ENCODE peak calls at places on chromosomes 16 and 17, in five cellular contexts. F is skeletal muscle cell, I is endothelial cell of umbilical vein, H is A549, K is AG04450. D is an unnamed sample.

GRCh38 chr16:19680972-19681371 is 37.1 kb downstream of the KNOP1 start:
- DNase-seq in H (no peak), K (no peak), I (no peak), F (no peak), D (no peak)

GRCh38 chr16:48434653-48435318 is 49.6 kb upstream of the SIAH1 start:
- DNase-seq in H (peak; percentile 80), I (no peak), K (no peak), F (peak; percentile 67), D (peak; percentile 69)

GRCh38 chr17:82838386-82839063 is 1.3 kb downstream of the ZNF750 start:
- DNase-seq in I (no peak), H (no peak), K (no peak), F (peak; percentile 52), D (peak; percentile 29)

GRCh38 chr17:67994827-67995567 is 1.3 kb downstream of the C17orf58 start:
- DNase-seq in I (peak; percentile 98), K (no peak), F (peak; percentile 76), H (peak; percentile 39), D (peak; percentile 87)

GRCh38 chr16:65698943-65699342 is 577.1 kb upstream of the CDH11 start:
- DNase-seq in I (no peak), H (no peak), K (no peak), F (no peak), D (peak; percentile 85)

GRCh38 chr17:33521784-33522183 is 228.7 kb upstream of the ASIC2 start:
- DNase-seq in H (no peak), K (no peak), F (no peak), I (no peak), D (no peak)

GRCh38 chr16:74309789-74310781 is 13.5 kb downstream of the PSMD7 start:
- DNase-seq in H (peak; percentile 65), I (peak; percentile 49), K (peak; percentile 23), F (no peak), D (peak; percentile 72)

GRCh38 chr16:61858996-61859395 is 177.2 kb downstream of the CDH8 start:
- DNase-seq in H (peak; percentile 2), F (peak; percentile 8), K (no peak), I (no peak), D (peak; percentile 66)

GRCh38 chr17:78000351-78000750 is 41.8 kb downstream of the TNRC6C start:
- DNase-seq in F (no peak), H (no peak), I (peak; percentile 87), K (no peak), D (peak; percentile 65)

GRCh38 chr17:57906910-57907309 is 48.3 kb downstream of the CUEDC1 start:
- DNase-seq in H (peak; percentile 48), F (no peak), K (no peak), I (no peak), D (no peak)

GRCh38 chr17:49035470-49036269 is 38.5 kb downstream of the IGF2BP1 start:
- DNase-seq in K (no peak), H (peak; percentile 67), F (no peak), I (peak; percentile 75), D (peak; percentile 65)

GRCh38 chr16:65044861-65045260 is 77.0 kb downstream of the CDH11 start:
- DNase-seq in I (no peak), H (no peak), K (peak; percentile 51), F (peak; percentile 76), D (peak; percentile 76)

GRCh38 chr17:39555368-39555767 is 52.4 kb downstream of the NEUROD2 start:
- DNase-seq in K (no peak), I (no peak), H (no peak), F (no peak), D (no peak)

GRCh38 chr17:52789829-52790228 is 631.3 kb upstream of the CA10 start:
- DNase-seq in K (no peak), F (no peak), H (no peak), I (peak; percentile 65), D (peak; percentile 0)

GRCh38 chr16:920722-921121 is 50.1 kb downstream of the LMF1 start:
- DNase-seq in H (no peak), F (peak; percentile 8), I (no peak), K (no peak), D (peak; percentile 26)

GRCh38 chr17:12800855-12801365 is 11.6 kb downstream of the ARHGAP44 start:
- DNase-seq in I (no peak), F (no peak), H (no peak), K (no peak), D (no peak)

GRCh38 chr17:72145972-72146755 is 25.3 kb downstream of the SOX9 start:
- DNase-seq in I (no peak), F (no peak), H (peak; percentile 45), K (no peak), D (no peak)

GRCh38 chr17:337866-338265 is 14.7 kb downstream of the RPH3AL start:
- DNase-seq in H (no peak), K (no peak), F (no peak), I (no peak), D (no peak)

GRCh38 chr17:22496450-22496849 is 804.1 kb downstream of the KCNJ18 start:
- DNase-seq in F (no peak), K (no peak), H (no peak), I (no peak), D (no peak)

GRCh38 chr16:81265658-81266451 is 27.4 kb downstream of the BCO1 start:
- DNase-seq in F (no peak), H (no peak), K (no peak), I (no peak), D (peak; percentile 90)

GRCh38 chr17:83136931-83137330 is 57.5 kb downstream of the METRNL start:
- DNase-seq in K (no peak), F (no peak), H (no peak), I (no peak), D (no peak)

GRCh38 chr17:17342242-17342945 is 39.2 kb downstream of the NT5M start:
- DNase-seq in F (no peak), H (no peak), I (no peak), K (no peak), D (no peak)

GRCh38 chr17:50181155-50181554 is 15.3 kb downstream of the SGCA start:
- DNase-seq in F (no peak), H (no peak), I (no peak), K (no peak), D (no peak)

GRCh38 chr16:67539271-67539670 is 10.6 kb downstream of the RIPOR1 start:
- DNase-seq in I (no peak), H (no peak), F (no peak), K (no peak), D (no peak)

GRCh38 chr17:70040336-70040735 is 34.7 kb upstream of the KCNJ16 start:
- DNase-seq in I (peak; percentile 94), H (no peak), K (no peak), F (no peak), D (peak; percentile 80)

GRCh38 chr16:19169081-19169639 is 1.1 kb downstream of the SYT17 start:
- DNase-seq in I (no peak), K (no peak), F (no peak), H (no peak), D (no peak)

GRCh38 chr16:47204736-47205499 is 61.2 kb upstream of the NETO2 start:
- DNase-seq in F (no peak), I (no peak), K (no peak), H (peak; percentile 5), D (no peak)

GRCh38 chr16:17002557-17002956 is 468.2 kb downstream of the XYLT1 start:
- DNase-seq in F (no peak), I (no peak), K (no peak), H (no peak), D (no peak)

GRCh38 chr17:9432867-9433495 is 142.6 kb downstream of the STX8 start:
- DNase-seq in K (no peak), I (no peak), F (peak; percentile 21), H (no peak), D (peak; percentile 45)

GRCh38 chr17:45241315-45242011 is 19.8 kb downstream of the FMNL1 start:
- DNase-seq in K (no peak), I (no peak), F (no peak), H (no peak), D (no peak)

GRCh38 chr17:45240905-45241314 is 19.2 kb downstream of the FMNL1 start:
- DNase-seq in K (no peak), I (no peak), F (no peak), H (no peak), D (no peak)

GRCh38 chr17:45243750-45244149 is 18.1 kb downstream of the SPATA32 start:
- DNase-seq in H (no peak), F (no peak), I (no peak), K (no peak), D (no peak)

GRCh38 chr17:45244725-45245656 is 16.9 kb downstream of the SPATA32 start:
- DNase-seq in F (no peak), H (no peak), I (no peak), K (no peak), D (no peak)

GRCh38 chr17:45242015-45242414 is 19.9 kb downstream of the SPATA32 start:
- DNase-seq in F (no peak), H (no peak), I (no peak), K (no peak), D (no peak)
- H3K4me3 ChIP-seq in F (no peak overlapping the region), H (no peak overlapping the region), I (no peak overlapping the region), K (no peak overlapping the region), D (no peak overlapping the region)

DNA sequence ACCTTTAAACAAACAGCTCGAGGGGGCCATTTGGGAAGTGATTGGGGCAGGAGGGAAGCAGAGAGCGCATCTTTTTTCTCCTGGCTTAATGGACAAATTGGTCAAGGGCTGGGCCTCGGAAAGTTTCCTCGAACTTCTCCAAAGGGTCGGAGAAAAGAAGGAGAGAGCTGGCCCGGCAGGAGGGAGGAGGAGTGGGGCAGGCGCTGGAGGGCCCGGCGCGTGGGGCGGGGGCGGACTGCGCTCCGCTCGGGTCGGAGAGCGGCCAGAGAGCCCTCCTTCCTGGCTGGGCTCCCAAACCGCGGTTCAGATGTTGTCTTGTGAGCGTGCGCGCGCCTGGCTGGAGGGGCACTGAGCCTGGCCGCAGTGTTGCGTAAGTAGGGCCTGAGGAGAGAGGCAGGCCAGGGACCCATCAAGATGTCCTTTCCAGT is 1.2 kb downstream of the MMP2 start:
- DNase-seq in K (peak; percentile 84), I (peak; percentile 79), H (no peak), F (peak; percentile 83), D (peak; percentile 92)
- H3K4me3 ChIP-seq in K (peak overlapping the region; percentile 94), I (peak overlapping the region; percentile 78), H (peak overlapping the region; percentile 60), F (peak overlapping the region; percentile 89), D (peak overlapping the region; percentile 95)

DNA sequence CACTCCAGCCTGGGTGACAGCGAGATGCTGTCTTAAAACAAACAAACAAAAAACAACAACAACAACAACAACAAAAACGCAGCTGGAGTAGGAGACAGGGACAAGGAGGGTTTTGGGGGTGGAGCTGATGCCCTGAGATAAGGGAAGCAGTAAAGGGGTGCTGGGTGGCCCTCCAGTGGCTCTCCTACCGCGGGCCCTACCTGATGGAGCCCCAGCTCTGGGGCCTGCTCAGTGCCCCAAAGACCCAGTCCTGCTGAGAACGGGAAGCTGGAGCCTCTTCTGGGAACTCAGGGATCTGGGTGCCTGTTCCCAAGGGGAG is 21.3 kb upstream of the NAGS start:
- DNase-seq in F (no peak), I (no peak), K (no peak), H (no peak), D (no peak)
- H3K4me3 ChIP-seq in F (peak overlapping the region; percentile 55), I (no peak overlapping the region), K (no peak overlapping the region), H (peak overlapping the region; percentile 59), D (no peak overlapping the region)

GRCh38 chr16:10581507-10581906 is 1.1 kb upstream of the EMP2 start:
- DNase-seq in K (no peak), I (no peak), F (no peak), H (no peak), D (peak; percentile 42)
- H3K4me3 ChIP-seq in K (no peak overlapping the region), I (no peak overlapping the region), F (no peak overlapping the region), H (no peak overlapping the region), D (no peak overlapping the region)

DNA sequence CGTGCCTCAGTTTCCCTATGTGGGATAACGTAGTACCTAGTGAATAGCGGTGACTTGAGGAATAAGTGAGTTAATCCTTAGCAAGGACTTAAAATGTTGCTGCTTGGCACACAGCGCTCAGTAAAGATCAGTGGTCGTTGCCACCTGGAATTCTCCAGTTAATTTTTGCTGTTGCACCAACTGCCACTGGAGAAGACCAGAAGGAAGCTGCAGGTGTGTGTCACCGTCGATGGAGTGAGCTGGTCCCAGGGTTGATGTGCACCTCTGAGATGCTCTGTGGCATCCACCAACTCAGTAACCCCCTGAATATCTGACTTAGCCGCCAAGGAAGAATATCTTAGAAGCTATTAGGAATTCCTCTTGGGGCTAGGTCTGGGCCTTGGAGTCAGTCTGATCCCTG is 4.1 kb downstream of the ABCC1 start:
- DNase-seq in F (no peak), K (no peak), I (no peak), H (no peak), D (no peak)
- H3K4me3 ChIP-seq in F (no peak overlapping the region), K (no peak overlapping the region), I (no peak overlapping the region), H (no peak overlapping the region), D (no peak overlapping the region)

D was measured in cardiac fibroblast.